ENCODE peak calls at places on chromosome 5, in six cellular contexts. One of them, this sample, is unnamed.

GRCh38 chr5:72374844-72375243 is 54.7 kb downstream of the PTCD2 start:
- DNase-seq in IMR-90: no peak
- DNase-seq in NB4: no peak
- DNase-seq in HCT116: no peak
- DNase-seq in ovary: no peak
- DNase-seq in body of pancreas: no peak
- DNase-seq in this sample: no peak

GRCh38 chr5:3661755-3662296 is 66.2 kb downstream of the IRX1 start:
- DNase-seq in IMR-90: no peak
- DNase-seq in body of pancreas: no peak
- DNase-seq in NB4: no peak
- DNase-seq in ovary: no peak
- DNase-seq in HCT116: no peak
- DNase-seq in this sample: no peak

GRCh38 chr5:32074401-32074800 is 99.7 kb downstream of the GOLPH3 start:
- DNase-seq in HCT116: no peak
- DNase-seq in body of pancreas: no peak
- DNase-seq in IMR-90: no peak
- DNase-seq in NB4: no peak
- DNase-seq in ovary: peak; percentile 33
- DNase-seq in this sample: no peak

GRCh38 chr5:155307219-155307618 is 293.7 kb downstream of the KIF4B start:
- DNase-seq in ovary: no peak
- DNase-seq in body of pancreas: no peak
- DNase-seq in NB4: no peak
- DNase-seq in HCT116: no peak
- DNase-seq in IMR-90: no peak
- DNase-seq in this sample: no peak

GRCh38 chr5:129718766-129719165 is 29.1 kb upstream of the MINAR2 start:
- DNase-seq in body of pancreas: no peak
- DNase-seq in ovary: no peak
- DNase-seq in HCT116: no peak
- DNase-seq in NB4: no peak
- DNase-seq in IMR-90: no peak
- DNase-seq in this sample: no peak

GRCh38 chr5:24644757-24645156 is at the start of gene CDH10:
- DNase-seq in NB4: no peak
- DNase-seq in ovary: no peak
- DNase-seq in HCT116: no peak
- DNase-seq in body of pancreas: peak; percentile 34
- DNase-seq in IMR-90: no peak
- DNase-seq in this sample: no peak

GRCh38 chr5:94326579-94326978 is 291.8 kb downstream of the KIAA0825 start:
- DNase-seq in IMR-90: no peak
- DNase-seq in HCT116: no peak
- DNase-seq in ovary: no peak
- DNase-seq in body of pancreas: no peak
- DNase-seq in NB4: no peak
- DNase-seq in this sample: no peak

GRCh38 chr5:175847061-175847460 is 24.3 kb upstream of the CPLX2 start:
- DNase-seq in body of pancreas: no peak
- DNase-seq in ovary: no peak
- DNase-seq in HCT116: no peak
- DNase-seq in NB4: no peak
- DNase-seq in IMR-90: no peak
- DNase-seq in this sample: no peak

GRCh38 chr5:14134086-14134485 is 9.1 kb upstream of the TRIO start:
- DNase-seq in IMR-90: no peak
- DNase-seq in NB4: no peak
- DNase-seq in HCT116: no peak
- DNase-seq in ovary: no peak
- DNase-seq in body of pancreas: no peak
- DNase-seq in this sample: no peak

GRCh38 chr5:159449925-159450324 is 119.6 kb upstream of the IL12B start:
- DNase-seq in body of pancreas: no peak
- DNase-seq in IMR-90: peak; percentile 39
- DNase-seq in ovary: no peak
- DNase-seq in HCT116: peak; percentile 48
- DNase-seq in NB4: no peak
- DNase-seq in this sample: peak; percentile 64

DNA sequence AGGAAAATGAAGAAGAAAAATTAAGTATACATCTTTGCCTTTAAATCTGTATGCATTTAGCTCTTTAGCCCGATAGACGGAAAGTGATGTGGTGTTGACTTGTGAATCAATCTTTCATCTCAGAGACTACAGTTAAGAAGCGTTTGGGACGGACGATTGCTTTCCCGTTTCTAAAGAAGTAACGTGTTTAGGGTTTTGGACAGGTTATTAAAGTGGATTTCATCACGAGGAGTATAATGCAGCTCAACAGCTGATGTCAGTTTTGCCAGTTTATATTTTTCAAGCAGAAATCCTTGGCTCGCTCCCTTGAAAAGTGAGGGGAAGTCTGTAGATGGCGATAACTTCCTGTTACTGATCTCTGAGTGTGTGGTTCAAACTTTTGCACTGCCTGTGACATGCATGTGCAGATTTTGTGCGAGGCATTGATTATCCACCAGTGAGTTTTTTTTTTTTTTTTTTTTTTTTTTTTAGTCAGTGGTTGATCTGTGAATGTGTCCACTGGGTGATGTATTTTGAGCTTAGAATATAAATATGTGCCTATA is 1.1 kb downstream of the ADCY2 start:
- DNase-seq in ovary: no peak
- DNase-seq in IMR-90: no peak
- DNase-seq in HCT116: no peak
- DNase-seq in NB4: peak; percentile 8
- DNase-seq in body of pancreas: no peak
- DNase-seq in this sample: no peak
- TF ChIP-seq POLR2A in ovary: no peak
- TF ChIP-seq POLR2A in IMR-90: no peak
- TF ChIP-seq POLR2A in HCT116: no peak
- TF ChIP-seq POLR2A in NB4: no peak
- TF ChIP-seq POLR2A in body of pancreas: no peak
- TF ChIP-seq POLR2A in this sample: no peak

GRCh38 chr5:139403787-139404483 is at the start of gene SPATA24:
- DNase-seq in IMR-90: peak; percentile 96
- DNase-seq in HCT116: peak; percentile 88
- DNase-seq in NB4: peak; percentile 98
- DNase-seq in body of pancreas: peak; percentile 98
- DNase-seq in ovary: peak; percentile 96
- DNase-seq in this sample: peak; percentile 95
- TF ChIP-seq POLR2A in IMR-90: peak; percentile 73
- TF ChIP-seq POLR2A in HCT116: no peak
- TF ChIP-seq POLR2A in NB4: no peak
- TF ChIP-seq POLR2A in body of pancreas: peak; percentile 45
- TF ChIP-seq POLR2A in ovary: peak; percentile 43
- TF ChIP-seq POLR2A in this sample: no peak

GRCh38 chr5:132462856-132463745 is 27.5 kb downstream of the IRF1 start:
- DNase-seq in ovary: no peak
- DNase-seq in HCT116: no peak
- DNase-seq in IMR-90: no peak
- DNase-seq in body of pancreas: no peak
- DNase-seq in NB4: peak; percentile 53
- DNase-seq in this sample: no peak
- TF ChIP-seq POLR2A in ovary: no peak
- TF ChIP-seq POLR2A in HCT116: no peak
- TF ChIP-seq POLR2A in IMR-90: no peak
- TF ChIP-seq POLR2A in body of pancreas: no peak
- TF ChIP-seq POLR2A in NB4: no peak
- TF ChIP-seq POLR2A in this sample: no peak

DNA sequence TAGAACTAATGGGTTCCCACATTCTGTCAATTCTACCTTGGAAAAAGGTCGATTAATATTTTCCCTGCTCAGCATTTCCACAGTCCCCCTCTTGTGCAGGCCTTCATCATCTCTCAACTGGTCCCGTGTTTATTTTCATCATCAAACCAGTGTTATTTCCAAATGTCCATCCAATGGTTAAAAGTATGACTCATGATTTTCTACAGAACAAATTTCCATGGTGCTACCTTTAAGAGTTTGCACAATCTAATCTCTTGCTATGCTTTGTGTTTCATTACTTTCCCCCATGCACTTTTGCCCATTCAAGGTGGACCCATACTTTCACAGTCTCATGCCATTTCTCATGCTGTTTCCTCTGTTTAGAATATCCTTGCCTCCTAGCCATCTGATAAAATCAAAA is 143.7 kb downstream of the CCDC192 start:
- DNase-seq in body of pancreas: no peak
- DNase-seq in HCT116: no peak
- DNase-seq in ovary: no peak
- DNase-seq in NB4: no peak
- DNase-seq in IMR-90: no peak
- DNase-seq in this sample: no peak
- TF ChIP-seq POLR2A in body of pancreas: no peak
- TF ChIP-seq POLR2A in HCT116: no peak
- TF ChIP-seq POLR2A in ovary: no peak
- TF ChIP-seq POLR2A in NB4: no peak
- TF ChIP-seq POLR2A in IMR-90: no peak
- TF ChIP-seq POLR2A in this sample: no peak

GRCh38 chr5:178449163-178450060 is 140.8 kb downstream of the COL23A1 start:
- DNase-seq in IMR-90: no peak
- DNase-seq in ovary: no peak
- DNase-seq in HCT116: no peak
- DNase-seq in body of pancreas: no peak
- DNase-seq in NB4: peak; percentile 74
- DNase-seq in this sample: no peak
- TF ChIP-seq POLR2A in IMR-90: no peak
- TF ChIP-seq POLR2A in ovary: no peak
- TF ChIP-seq POLR2A in HCT116: no peak
- TF ChIP-seq POLR2A in body of pancreas: no peak
- TF ChIP-seq POLR2A in NB4: no peak
- TF ChIP-seq POLR2A in this sample: no peak

DNA sequence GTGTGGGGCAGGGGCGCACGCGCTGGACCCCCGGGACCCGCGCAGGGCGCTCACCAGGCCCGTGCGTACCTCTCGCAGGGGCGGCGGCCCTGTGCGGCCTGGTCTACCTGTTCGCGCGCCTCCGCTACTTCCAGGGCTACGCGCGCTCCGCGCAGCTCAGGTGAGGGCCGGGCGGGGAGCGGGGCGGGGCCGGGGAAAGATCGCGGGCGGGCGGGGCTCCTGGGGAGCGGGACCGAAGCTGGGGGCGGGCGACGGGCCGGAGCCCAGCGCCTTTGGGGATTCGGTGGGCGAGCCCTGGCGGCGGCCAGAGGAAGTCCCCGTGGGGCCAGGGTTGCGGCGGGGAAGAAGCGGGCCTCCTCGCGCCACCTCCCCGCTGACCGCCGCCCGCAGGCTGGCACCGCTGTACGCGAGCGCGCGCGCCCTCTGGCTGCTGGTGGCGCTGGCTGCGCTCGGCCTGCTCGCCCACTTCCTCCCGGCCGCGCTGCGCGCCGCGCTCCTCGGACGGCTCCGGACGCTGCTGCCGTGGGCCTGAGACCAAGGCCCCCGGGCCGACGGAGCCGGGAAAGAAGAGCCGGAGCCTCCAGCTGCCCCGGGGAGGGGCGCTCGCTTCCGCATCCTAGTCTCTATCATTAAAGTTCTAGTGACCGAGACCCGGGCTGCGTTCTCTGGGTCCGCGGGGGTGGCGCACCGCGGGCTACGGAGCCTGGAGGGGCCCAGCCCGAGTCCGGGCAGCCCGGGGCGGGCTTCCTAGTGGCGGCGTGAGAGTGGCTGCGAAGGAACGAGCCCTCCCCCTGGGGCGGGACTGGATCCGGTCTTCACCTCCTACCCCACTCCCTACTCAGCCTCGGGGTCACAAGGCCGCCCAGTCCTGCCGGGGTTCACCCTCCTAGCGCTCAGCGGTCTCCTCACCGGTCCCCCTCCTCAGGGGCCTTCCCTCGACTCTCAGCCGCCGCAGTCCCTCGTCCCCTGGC is 2.4 kb downstream of the LTC4S start:
- DNase-seq in HCT116: no peak
- DNase-seq in NB4: peak; percentile 93
- DNase-seq in body of pancreas: peak; percentile 84
- DNase-seq in IMR-90: peak; percentile 78
- DNase-seq in ovary: peak; percentile 74
- DNase-seq in this sample: peak; percentile 82
- TF ChIP-seq POLR2A in HCT116: peak; percentile 76
- TF ChIP-seq POLR2A in NB4: no peak
- TF ChIP-seq POLR2A in body of pancreas: peak; percentile 49
- TF ChIP-seq POLR2A in IMR-90: peak; percentile 27
- TF ChIP-seq POLR2A in ovary: no peak
- TF ChIP-seq POLR2A in this sample: peak; percentile 26

GRCh38 chr5:157022002-157022401 is 36.9 kb downstream of the HAVCR1 start:
- DNase-seq in ovary: no peak
- DNase-seq in NB4: no peak
- DNase-seq in body of pancreas: no peak
- DNase-seq in HCT116: no peak
- DNase-seq in IMR-90: no peak
- DNase-seq in this sample: no peak
- TF ChIP-seq POLR2A in ovary: no peak
- TF ChIP-seq POLR2A in NB4: no peak
- TF ChIP-seq POLR2A in body of pancreas: no peak
- TF ChIP-seq POLR2A in HCT116: no peak
- TF ChIP-seq POLR2A in IMR-90: no peak
- TF ChIP-seq POLR2A in this sample: no peak

This sample was measured in H54.